ENCODE peak calls at places on chromosomes 13 and 19, in seven cellular contexts. T, L, X, F, D, V and A are unnamed samples.

GRCh38 chr19:2755811-2756210 is 16.0 kb upstream of the SLC39A3 start:
- DNase-seq in T (no peak), L (no peak), X (no peak), F (no peak), D (no peak), V (no peak), A (no peak)

GRCh38 chr19:6220385-6221191 is 59.2 kb downstream of the MLLT1 start:
- DNase-seq in T (no peak), L (no peak), X (no peak), F (peak), D (peak), V (no peak), A (peak)

GRCh38 chr13:51614350-51614786 is 30.1 kb downstream of the WDFY2 start:
- DNase-seq in T (no peak), L (peak), X (no peak), F (peak), D (peak), V (peak), A (no peak)

GRCh38 chr19:14337510-14337909 is 43.7 kb upstream of the ADGRE5 start:
- DNase-seq in T (no peak), L (peak), X (no peak), F (peak), D (no peak), V (no peak), A (no peak)

GRCh38 chr13:111639994-111640393 is 319.6 kb downstream of the TEX29 start:
- DNase-seq in T (no peak), L (no peak), X (no peak), F (no peak), D (no peak), V (no peak), A (no peak)

GRCh38 chr19:40592170-40592569 is 9.0 kb upstream of the LTBP4 start:
- DNase-seq in T (no peak), L (no peak), X (peak), F (peak), D (peak), V (no peak), A (no peak)

GRCh38 chr19:14517840-14518505 is at the start of gene DNAJB1:
- DNase-seq in T (no peak), L (peak), X (peak), F (peak), D (peak), V (peak), A (peak)

GRCh38 chr19:38691938-38692457 is 44.5 kb downstream of the ACTN4 start:
- DNase-seq in T (no peak), L (no peak), X (peak), F (peak), D (peak), V (no peak), A (peak)

GRCh38 chr13:58488251-58488650 is 856.7 kb downstream of the PCDH17 start:
- DNase-seq in T (no peak), L (no peak), X (no peak), F (no peak), D (no peak), V (no peak), A (no peak)

GRCh38 chr13:44236370-44236769 is 137.3 kb upstream of the SERP2 start:
- DNase-seq in T (no peak), L (no peak), X (no peak), F (no peak), D (peak), V (no peak), A (no peak)